ENCODE peak calls at places on chromosomes 3 and 15, in nine cellular contexts. I is right lobe of liver; S is HEK293T; V is NCI-H460; D is adipocyte; T is upper lobe of right lung; W is stimulated activated CD4-positive, alpha-beta T cell treated with anti-CD3 and anti-CD28 coated beads, Interleukin-15, amount 100 ng/mL, for 1 hour; Y is keratinocyte; A is nephron progenitor cell. P is an unnamed sample.

GRCh38 chr15:67030036-67030762 is 35.2 kb upstream of the SMAD3 start:
- DNase-seq in A (no peak), W (no peak), D (no peak), T (no peak), V (no peak), Y (no peak), S (no peak), I (no peak), P (peak)

GRCh38 chr15:81047948-81048347 is 47.2 kb downstream of the TLNRD1 start:
- DNase-seq in I (no peak), V (no peak), S (no peak), A (no peak), D (no peak), Y (no peak), T (no peak), W (no peak), P (no peak)

GRCh38 chr3:140972833-140973232 is 31.2 kb downstream of the SLC25A36 start:
- DNase-seq in S (peak), V (peak), D (peak), W (no peak), T (no peak), I (no peak), A (no peak), Y (no peak), P (no peak)

GRCh38 chr3:123947482-123947881 is 13.5 kb downstream of the CCDC14 start:
- DNase-seq in D (peak), I (no peak), S (no peak), A (no peak), Y (no peak), W (no peak), V (no peak), T (no peak), P (no peak)

GRCh38 chr3:152190636-152191183 is 78.0 kb upstream of the MBNL1 start:
- DNase-seq in A (no peak), Y (no peak), T (no peak), D (no peak), W (no peak), I (no peak), V (no peak), S (no peak), P (no peak)

GRCh38 chr3:56970401-56971002 is 90.0 kb upstream of the SPATA12 start:
- DNase-seq in Y (no peak), A (no peak), D (no peak), T (no peak), S (no peak), V (no peak), W (no peak), I (no peak), P (no peak)

GRCh38 chr3:13400114-13400696 is 19.9 kb downstream of the NUP210 start:
- DNase-seq in W (no peak), T (no peak), A (no peak), I (no peak), S (no peak), D (no peak), V (no peak), Y (no peak), P (no peak)

GRCh38 chr15:29942144-29942543 is 119.9 kb upstream of the TJP1 start:
- DNase-seq in V (no peak), S (no peak), I (no peak), W (no peak), Y (no peak), A (no peak), D (no peak), T (no peak), P (no peak)

GRCh38 chr3:176570992-176571391 is 626.3 kb downstream of the TBL1XR1 start:
- DNase-seq in D (no peak), S (no peak), Y (no peak), T (no peak), I (no peak), W (no peak), V (no peak), A (no peak), P (no peak)

GRCh38 chr15:44427756-44428724 is 611 bp downstream of the CTDSPL2 start:
- DNase-seq in V (peak), D (peak), A (peak), T (no peak), W (no peak), I (no peak), Y (peak), S (peak), P (no peak)

GRCh38 chr3:104526901-104527401 is 839.8 kb upstream of the ALCAM start:
- DNase-seq in S (no peak), Y (no peak), V (no peak), I (no peak), W (no peak), T (no peak), D (no peak), A (no peak), P (no peak)

GRCh38 chr3:48189321-48189720 is 1.1 kb upstream of the CDC25A start:
- DNase-seq in I (no peak), W (no peak), D (no peak), Y (no peak), A (no peak), V (no peak), T (no peak), S (no peak), P (no peak)

GRCh38 chr3:106860182-106860581 is 517.1 kb upstream of the CCDC54 start:
- DNase-seq in V (no peak), S (no peak), W (no peak), Y (no peak), D (peak), I (no peak), A (no peak), T (no peak), P (no peak)

GRCh38 chr15:84814826-84815375 is 2.3 kb upstream of the ALPK3 start:
- DNase-seq in I (no peak), W (no peak), D (no peak), A (no peak), V (no peak), S (no peak), Y (no peak), T (no peak), P (no peak)

GRCh38 chr3:108388136-108389132 is 92.1 kb downstream of the HHLA2 start:
- DNase-seq in T (no peak), I (no peak), Y (no peak), D (no peak), A (no peak), S (no peak), V (no peak), W (no peak), P (no peak)

GRCh38 chr15:93088200-93088980 is 621 bp downstream of the RGMA start:
- DNase-seq in W (no peak), A (peak), Y (no peak), S (peak), D (peak), T (peak), V (no peak), I (no peak), P (peak)

GRCh38 chr3:111874177-111874820 is 15.2 kb downstream of the PHLDB2 start:
- DNase-seq in D (peak), Y (no peak), T (no peak), W (no peak), S (no peak), I (no peak), V (no peak), A (no peak), P (no peak)

GRCh38 chr3:64203216-64203615 is 22.1 kb downstream of the PRICKLE2 start:
- DNase-seq in S (no peak), D (no peak), I (no peak), Y (no peak), T (no peak), A (no peak), W (no peak), V (no peak), P (no peak)

GRCh38 chr15:81361891-81362290 is 12.1 kb downstream of the TMC3 start:
- DNase-seq in Y (no peak), W (no peak), A (no peak), V (no peak), S (no peak), D (no peak), T (no peak), I (no peak), P (no peak)

GRCh38 chr3:169929830-169930519 is 18.6 kb downstream of the SAMD7 start:
- DNase-seq in D (no peak), Y (no peak), A (no peak), W (no peak), V (no peak), I (no peak), T (no peak), S (no peak), P (no peak)

GRCh38 chr3:150384517-150385212 is 23.4 kb upstream of the TSC22D2 start:
- DNase-seq in T (peak), V (no peak), I (peak), A (peak), Y (no peak), S (peak), D (no peak), W (no peak), P (no peak)

GRCh38 chr3:13507791-13508339 is 27.8 kb downstream of the HDAC11 start:
- DNase-seq in Y (no peak), I (peak), W (no peak), V (no peak), D (peak), S (no peak), A (peak), T (peak), P (no peak)

GRCh38 chr3:182435860-182436259 is 357.4 kb upstream of the ATP11B start:
- DNase-seq in I (no peak), V (no peak), W (no peak), A (no peak), T (no peak), Y (no peak), S (no peak), D (no peak), P (no peak)

GRCh38 chr3:143002083-143002712 is 828 bp downstream of the U2SURP start:
- DNase-seq in I (no peak), T (no peak), S (peak), D (peak), A (no peak), Y (no peak), W (no peak), V (no peak), P (no peak)

GRCh38 chr15:72902245-72902928 is 118.8 kb upstream of the ADPGK start:
- DNase-seq in D (peak), V (no peak), A (peak), I (peak), W (no peak), T (no peak), S (no peak), Y (no peak), P (peak)

GRCh38 chr15:72136170-72137051 is 18.2 kb downstream of the SENP8 start:
- DNase-seq in A (no peak), S (no peak), V (no peak), D (no peak), T (no peak), I (no peak), W (no peak), Y (no peak), P (no peak)